ENCODE peak calls at places on chromosomes 7 and 10, in eight cellular contexts. J is neural progenitor cell; Q is IMR-90; O is mucosa of descending colon; E is ascending aorta; U is CD4-positive, alpha-beta T cell; I is psoas muscle; P is ovary. K is an unnamed sample.

GRCh38 chr7:151091431-151091830 is 5.2 kb downstream of the AGAP3 start:
- DNase-seq in J (peak; percentile 70), Q (no peak), O (peak; percentile 50), E (no peak), U (no peak), I (peak; percentile 18), P (peak; percentile 29), K (no peak)

GRCh38 chr10:50561816-50562215 is 61.9 kb downstream of the SGMS1 start:
- DNase-seq in J (no peak), Q (no peak), O (no peak), E (no peak), U (no peak), I (no peak), P (no peak), K (no peak)

GRCh38 chr7:50293509-50294179 is 10.9 kb upstream of the IKZF1 start:
- DNase-seq in J (no peak), Q (no peak), O (no peak), E (no peak), U (no peak), I (no peak), P (no peak), K (no peak)

GRCh38 chr10:114489521-114490310 is 85.4 kb upstream of the AFAP1L2 start:
- DNase-seq in J (peak; percentile 75), Q (no peak), O (no peak), E (no peak), U (no peak), I (no peak), P (no peak), K (no peak)

GRCh38 chr7:36670585-36671431 is 53.5 kb downstream of the AOAH start:
- DNase-seq in J (peak; percentile 73), Q (peak; percentile 62), O (no peak), E (no peak), U (peak; percentile 53), I (no peak), P (peak; percentile 39), K (no peak)

GRCh38 chr7:50655020-50655419 is 89.8 kb upstream of the DDC start:
- DNase-seq in J (no peak), Q (no peak), O (no peak), E (no peak), U (no peak), I (no peak), P (no peak), K (peak; percentile 20)

GRCh38 chr10:24162236-24162635 is 46.7 kb upstream of the KIAA1217 start:
- DNase-seq in J (peak; percentile 5), Q (no peak), O (no peak), E (no peak), U (no peak), I (no peak), P (no peak), K (no peak)

GRCh38 chr7:111413796-111414195 is 148.5 kb downstream of the IMMP2L start:
- DNase-seq in J (peak; percentile 15), Q (no peak), O (no peak), E (no peak), U (no peak), I (peak; percentile 14), P (no peak), K (no peak)

GRCh38 chr10:110568055-110568735 is 700 bp downstream of the SMC3 start:
- DNase-seq in J (peak; percentile 80), Q (no peak), O (no peak), E (no peak), U (peak; percentile 34), I (no peak), P (no peak), K (peak; percentile 81)

GRCh38 chr7:6709808-6710207 is 3.1 kb upstream of the ZNF12 start:
- DNase-seq in J (no peak), Q (no peak), O (no peak), E (no peak), U (no peak), I (no peak), P (no peak), K (no peak)

GRCh38 chr10:6667679-6668270 is 87.7 kb upstream of the PRKCQ start:
- DNase-seq in J (peak; percentile 59), Q (peak; percentile 43), O (no peak), E (no peak), U (peak; percentile 9), I (no peak), P (no peak), K (no peak)

GRCh38 chr10:123554656-123555055 is 111.5 kb upstream of the GPR26 start:
- DNase-seq in J (no peak), Q (no peak), O (no peak), E (no peak), U (no peak), I (no peak), P (no peak), K (no peak)

GRCh38 chr7:105623378-105623777 is 42.1 kb upstream of the EFCAB10 start:
- DNase-seq in J (no peak), Q (no peak), O (no peak), E (no peak), U (no peak), I (no peak), P (no peak), K (no peak)

GRCh38 chr10:43230101-43230908 is 36.6 kb downstream of the RASGEF1A start:
- DNase-seq in J (peak; percentile 39), Q (no peak), O (peak; percentile 43), E (no peak), U (no peak), I (peak; percentile 5), P (no peak), K (peak; percentile 50)

GRCh38 chr7:104306788-104307187 is 21.6 kb upstream of the LHFPL3 start:
- DNase-seq in J (no peak), Q (no peak), O (no peak), E (no peak), U (no peak), I (no peak), P (no peak), K (no peak)

GRCh38 chr10:50470345-50470744 is 153.4 kb downstream of the SGMS1 start:
- DNase-seq in J (peak; percentile 6), Q (no peak), O (no peak), E (no peak), U (no peak), I (no peak), P (no peak), K (no peak)

GRCh38 chr7:20560325-20561180 is 54.9 kb upstream of the ABCB5 start:
- DNase-seq in J (no peak), Q (no peak), O (peak; percentile 32), E (no peak), U (no peak), I (no peak), P (no peak), K (no peak)

GRCh38 chr7:114008696-114009095 is 89.9 kb upstream of the PPP1R3A start:
- DNase-seq in J (no peak), Q (no peak), O (no peak), E (no peak), U (no peak), I (no peak), P (no peak), K (no peak)

DNA sequence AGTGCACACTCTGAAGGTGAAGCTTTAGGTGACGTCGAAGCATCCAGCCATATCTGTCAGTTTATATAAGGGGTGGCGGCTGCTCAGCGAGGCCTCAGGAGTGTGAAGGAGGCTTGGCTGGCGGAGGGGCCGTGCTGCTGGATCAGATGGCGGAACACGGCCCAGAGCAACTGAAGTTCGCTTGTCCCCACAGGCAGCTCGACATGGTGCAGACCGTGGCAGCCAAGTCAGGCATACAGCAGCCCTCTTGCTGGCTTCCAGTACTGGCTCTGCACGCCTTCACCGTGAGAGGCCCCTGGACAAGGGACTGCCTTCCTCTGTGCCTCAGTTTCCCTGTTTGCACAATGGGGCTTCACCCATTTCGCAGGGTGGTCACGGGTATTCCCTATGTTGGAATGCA is 443.5 kb downstream of the DNAJB6 start:
- DNase-seq in J (no peak), Q (no peak), O (no peak), E (no peak), U (no peak), I (no peak), P (no peak), K (no peak)
- H3K9me3 ChIP-seq in J (no peaks in the 10 kb centered on the region), Q (peaks cover 72% of the 10 kb centered on the region), O (no peaks in the 10 kb centered on the region), E (no peaks in the 10 kb centered on the region), U (no peaks in the 10 kb centered on the region), I (no peaks in the 10 kb centered on the region), P (no peaks in the 10 kb centered on the region), K (no peaks in the 10 kb centered on the region)

DNA sequence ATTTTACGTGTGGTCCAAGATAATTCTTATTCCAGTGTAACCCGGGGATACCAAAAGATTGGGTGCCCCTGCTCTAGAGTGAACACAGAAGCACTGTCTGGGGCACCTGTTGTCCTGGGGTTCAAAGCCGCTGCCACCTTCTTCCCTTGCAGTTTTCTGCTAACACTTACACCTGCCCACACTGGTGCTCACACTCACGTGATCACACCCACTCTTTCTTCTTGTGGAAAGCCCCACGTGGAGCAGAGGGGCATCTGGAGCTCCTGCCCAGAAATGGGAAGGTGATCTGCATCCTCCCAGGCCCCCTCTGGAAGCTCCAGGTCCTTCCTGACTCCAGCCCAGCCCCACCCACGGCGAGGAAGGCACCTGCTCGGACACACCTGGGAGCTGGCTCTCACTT is 42.9 kb downstream of the PTPRN2 start:
- DNase-seq in J (no peak), Q (no peak), O (no peak), E (no peak), U (no peak), I (no peak), P (no peak), K (no peak)
- H3K9me3 ChIP-seq in J (no peaks in the 10 kb centered on the region), Q (peaks cover 44% of the 10 kb centered on the region), O (no peaks in the 10 kb centered on the region), E (no peaks in the 10 kb centered on the region), U (no peaks in the 10 kb centered on the region), I (no peaks in the 10 kb centered on the region), P (no peaks in the 10 kb centered on the region), K (no peaks in the 10 kb centered on the region)

DNA sequence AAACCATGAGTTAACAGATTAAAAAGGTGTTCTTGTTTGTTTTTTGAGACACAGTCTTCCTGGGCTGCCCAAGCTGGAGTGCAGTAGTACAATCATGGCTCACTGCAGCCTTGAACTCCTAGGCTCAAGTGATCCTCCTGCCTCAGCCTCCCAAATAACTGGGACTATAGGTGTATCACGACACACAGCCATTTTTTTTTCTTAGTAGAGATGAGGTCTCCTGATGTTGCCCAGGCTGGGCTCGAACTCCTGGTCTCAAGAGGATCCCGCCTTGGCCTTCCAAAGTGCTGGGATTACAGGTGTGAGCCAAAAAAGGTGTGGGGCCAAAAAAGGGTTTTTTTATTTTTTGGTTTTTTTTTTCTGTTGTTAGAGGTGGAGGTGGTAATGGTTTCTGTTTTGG is 29.3 kb downstream of the KMT2C start:
- DNase-seq in J (no peak), Q (no peak), O (no peak), E (no peak), U (no peak), I (no peak), P (no peak), K (no peak)
- H3K9me3 ChIP-seq in J (peaks cover 27% of the 10 kb centered on the region), Q (peaks cover 8% of the 10 kb centered on the region), O (peaks cover 22% of the 10 kb centered on the region), E (no peaks in the 10 kb centered on the region), U (peaks cover 3% of the 10 kb centered on the region), I (no peaks in the 10 kb centered on the region), P (no peaks in the 10 kb centered on the region), K (peaks cover 4% of the 10 kb centered on the region)

GRCh38 chr7:64686493-64687184 is 20.7 kb downstream of the ZNF107 start:
- DNase-seq in J (no peak), Q (no peak), O (no peak), E (no peak), U (no peak), I (no peak), P (no peak), K (no peak)

GRCh38 chr7:64687249-64687648 is 21.3 kb downstream of the ZNF107 start:
- DNase-seq in J (no peak), Q (no peak), O (no peak), E (no peak), U (no peak), I (no peak), P (no peak), K (no peak)

DNA sequence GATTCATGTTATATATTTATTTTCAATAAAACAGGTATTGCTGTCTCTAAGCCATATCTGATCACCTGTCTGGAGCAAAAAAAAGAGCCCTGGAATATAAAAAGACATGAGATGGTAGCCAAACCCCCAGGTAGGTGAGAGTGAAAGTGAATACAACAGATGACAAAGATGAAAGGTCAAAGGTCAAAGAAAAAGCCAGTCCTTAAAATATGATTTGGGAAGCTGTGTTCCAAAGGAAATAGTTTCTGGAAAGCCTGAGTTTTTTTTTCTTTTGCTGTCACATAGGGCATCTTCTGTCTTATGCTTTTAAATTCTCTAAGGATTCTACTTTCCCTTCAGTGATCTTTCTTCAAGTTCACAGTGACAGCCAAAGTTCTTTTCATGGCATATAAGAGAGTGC is 25.9 kb downstream of the ZNF107 start:
- DNase-seq in J (no peak), Q (no peak), O (no peak), E (no peak), U (no peak), I (no peak), P (no peak), K (no peak)
- H3K9me3 ChIP-seq in J (peaks cover 4% of the 10 kb centered on the region), Q (peaks cover 1% of the 10 kb centered on the region), O (peaks cover 27% of the 10 kb centered on the region), E (no peaks in the 10 kb centered on the region), U (peaks cover 13% of the 10 kb centered on the region), I (no peaks in the 10 kb centered on the region), P (no peaks in the 10 kb centered on the region), K (no peaks in the 10 kb centered on the region)

K was measured in suprapubic skin.